ENCODE peak calls at places on chromosomes 1 and 21, in six cellular contexts. P is H9, I is neuronal stem cell, K is mesenchymal stem cell, A is H1, J is IMR-90. S is an unnamed sample.

GRCh38 chr1:95232646-95233320 is 1.2 kb upstream of the RWDD3 start:
- DNase-seq in K (no peak), J (peak; percentile 61), P (no peak), A (no peak), I (no peak), S (peak; percentile 16)

GRCh38 chr1:227357229-227358078 is 39.2 kb upstream of the CDC42BPA start:
- DNase-seq in J (peak; percentile 85), K (peak; percentile 91), I (no peak), P (peak; percentile 82), A (peak; percentile 53), S (peak; percentile 93)

GRCh38 chr1:158095737-158096335 is 84.9 kb upstream of the CD1D start:
- DNase-seq in P (peak; percentile 75), J (peak; percentile 17), A (peak; percentile 73), K (peak; percentile 45), I (no peak), S (peak; percentile 84)

GRCh38 chr21:24225432-24225831 is 1381.8 kb downstream of the MRPL39 start:
- DNase-seq in I (no peak), A (no peak), P (no peak), K (no peak), J (peak; percentile 87), S (no peak)

GRCh38 chr21:16455526-16455925 is 725.7 kb downstream of the USP25 start:
- DNase-seq in J (no peak), P (no peak), A (no peak), I (no peak), K (no peak), S (no peak)

GRCh38 chr21:34582506-34583150 is 32.3 kb downstream of the RCAN1 start:
- DNase-seq in K (peak; percentile 68), J (peak; percentile 65), A (no peak), I (peak; percentile 14), P (peak; percentile 39), S (peak; percentile 72)

GRCh38 chr1:51897699-51898031 is 19.1 kb upstream of the NRDC start:
- DNase-seq in I (no peak), K (peak; percentile 74), P (no peak), A (no peak), J (peak; percentile 97), S (no peak)

GRCh38 chr1:182170941-182171461 is 109.5 kb upstream of the ZNF648 start:
- DNase-seq in K (no peak), I (no peak), A (no peak), P (no peak), J (no peak), S (no peak)

GRCh38 chr21:22201669-22202068 is 1203.5 kb downstream of the NCAM2 start:
- DNase-seq in I (no peak), A (no peak), K (no peak), J (no peak), P (no peak), S (no peak)

GRCh38 chr1:29513357-29513756 is 277.0 kb downstream of the PTPRU start:
- DNase-seq in K (peak; percentile 52), P (peak; percentile 77), A (peak; percentile 69), J (peak; percentile 70), I (no peak), S (peak; percentile 87)

GRCh38 chr1:47519491-47519890 is 81.6 kb downstream of the FOXD2 start:
- DNase-seq in I (no peak), P (no peak), K (no peak), J (no peak), A (no peak), S (no peak)

GRCh38 chr1:12296623-12297022 is 66.8 kb downstream of the VPS13D start:
- DNase-seq in J (peak; percentile 89), K (peak; percentile 56), P (no peak), I (no peak), A (no peak), S (no peak)

GRCh38 chr1:167439301-167439988 is 78.9 kb downstream of the CD247 start:
- DNase-seq in A (peak; percentile 79), P (peak; percentile 75), J (peak; percentile 28), K (peak; percentile 51), I (peak; percentile 60), S (peak; percentile 81)

GRCh38 chr1:108028841-108029401 is 63.9 kb upstream of the VAV3 start:
- DNase-seq in P (no peak), A (no peak), I (no peak), J (no peak), K (no peak), S (no peak)

GRCh38 chr1:96010000-96010399 is 711.6 kb upstream of the PTBP2 start:
- DNase-seq in A (no peak), I (no peak), K (no peak), P (no peak), J (no peak), S (no peak)

DNA sequence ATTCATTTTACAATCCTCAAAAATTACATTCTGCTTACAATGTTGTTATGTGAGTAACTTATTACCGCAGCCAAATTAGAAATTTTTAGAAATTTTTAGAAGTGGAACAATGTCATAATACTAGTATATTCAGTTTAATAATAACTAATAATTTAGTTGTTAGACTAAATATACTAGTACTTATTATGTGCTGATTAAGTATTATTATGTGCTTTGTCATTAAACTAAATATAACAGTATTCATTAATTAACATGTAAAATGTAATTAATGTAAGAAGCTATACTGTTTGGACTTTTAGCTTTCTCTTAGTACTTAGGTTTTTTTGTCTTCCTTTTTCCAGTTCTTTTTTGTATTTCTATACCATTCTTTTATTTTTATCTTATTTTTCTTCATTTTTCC is 15.3 kb downstream of the ODR4 start:
- DNase-seq in K (no peak), P (no peak), A (no peak), I (no peak), J (no peak), S (no peak)
- H2BK15ac ChIP-seq in K (no peak overlapping the region), P (no peak overlapping the region), A (no peak overlapping the region), I (no peak overlapping the region), J (no peak overlapping the region), S (no peak overlapping the region)

GRCh38 chr1:113390871-113391642 is 742 bp downstream of the MAGI3 start:
- DNase-seq in P (peak; percentile 52), I (no peak), J (no peak), K (peak; percentile 34), A (peak; percentile 77), S (peak; percentile 53)

GRCh38 chr1:113394043-113394862 is 3.9 kb downstream of the MAGI3 start:
- DNase-seq in J (no peak), I (no peak), A (no peak), P (no peak), K (no peak), S (no peak)

GRCh38 chr1:113394863-113395259 is 4.5 kb downstream of the MAGI3 start:
- DNase-seq in I (no peak), J (no peak), A (no peak), P (no peak), K (no peak), S (no peak)

GRCh38 chr1:113391643-113392271 is 1.4 kb downstream of the MAGI3 start:
- DNase-seq in J (no peak), P (no peak), I (no peak), K (no peak), A (no peak), S (no peak)

GRCh38 chr1:113392541-113392940 is 2.2 kb downstream of the MAGI3 start:
- DNase-seq in J (no peak), K (no peak), P (no peak), I (no peak), A (no peak), S (no peak)
- H3K9ac ChIP-seq in J (no peak overlapping the region), K (peak overlapping the region; percentile 86), P (no peak overlapping the region), I (no peak overlapping the region), A (no peak overlapping the region), S (no peak overlapping the region)

GRCh38 chr1:37475380-37476086 is 1.2 kb downstream of the ZC3H12A start:
- DNase-seq in A (no peak), I (no peak), J (no peak), P (no peak), K (no peak), S (peak; percentile 17)

GRCh38 chr1:37473431-37474050 is 839 bp upstream of the ZC3H12A start:
- DNase-seq in K (peak; percentile 75), I (no peak), P (no peak), J (no peak), A (no peak), S (peak; percentile 56)

GRCh38 chr1:37474697-37475379 is 458 bp downstream of the ZC3H12A start:
- DNase-seq in A (no peak), I (no peak), J (no peak), K (peak; percentile 60), P (no peak), S (peak; percentile 22)

GRCh38 chr1:37472994-37473393 is 1.4 kb upstream of the ZC3H12A start:
- DNase-seq in I (no peak), K (no peak), A (no peak), J (no peak), P (no peak), S (no peak)

DNA sequence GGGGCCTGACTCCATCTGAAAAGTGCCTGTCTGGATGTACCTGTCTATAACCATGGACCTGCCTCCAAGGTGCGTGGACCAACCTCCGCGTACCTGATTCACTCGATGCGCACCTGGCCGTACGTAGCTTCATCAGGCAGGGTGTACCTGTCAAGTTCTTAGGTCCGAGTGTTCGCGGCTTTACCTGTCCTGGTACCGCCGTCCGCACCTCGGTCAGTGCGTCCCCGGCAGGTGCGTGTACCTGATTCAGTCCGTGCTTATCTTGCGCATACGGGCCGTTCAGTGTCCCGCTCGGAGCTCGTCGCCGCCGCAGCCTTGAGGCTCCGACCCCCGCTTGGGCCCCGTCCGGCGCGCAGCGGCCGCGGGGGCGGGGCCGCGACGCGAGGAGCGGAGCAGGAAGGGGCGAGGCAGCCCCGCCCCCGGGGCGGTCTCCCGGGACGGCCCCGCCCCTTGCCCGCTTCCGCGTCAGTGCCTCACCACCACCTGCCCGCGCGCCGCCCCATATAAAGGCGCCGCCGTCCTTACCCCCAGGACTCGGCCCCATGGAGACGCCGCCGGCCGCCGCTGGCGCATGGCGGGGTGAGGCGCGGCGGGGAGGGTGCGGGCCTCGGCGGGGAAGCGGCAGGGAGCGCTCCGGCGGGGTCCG is at the start of gene ZC3H12A:
- DNase-seq in P (peak; percentile 88), I (peak; percentile 85), J (peak; percentile 86), K (peak; percentile 91), A (peak; percentile 88), S (peak; percentile 91)
- H3K79me1 ChIP-seq in P (no peaks in the 10 kb centered on the region), I (no peaks in the 10 kb centered on the region), J (peaks cover 65% of the 10 kb centered on the region), K (peaks cover 2% of the 10 kb centered on the region), A (peaks cover 6% of the 10 kb centered on the region), S (peaks cover 21% of the 10 kb centered on the region)

GRCh38 chr1:1781526-1781903 is 3.2 kb upstream of the NADK start:
- DNase-seq in J (no peak), P (peak; percentile 42), I (no peak), A (no peak), K (no peak), S (peak; percentile 22)
- H2BK15ac ChIP-seq in J (no peak overlapping the region), P (no peak overlapping the region), I (no peak overlapping the region), A (peak overlapping the region; percentile 20), K (no peak overlapping the region), S (no peak overlapping the region)

DNA sequence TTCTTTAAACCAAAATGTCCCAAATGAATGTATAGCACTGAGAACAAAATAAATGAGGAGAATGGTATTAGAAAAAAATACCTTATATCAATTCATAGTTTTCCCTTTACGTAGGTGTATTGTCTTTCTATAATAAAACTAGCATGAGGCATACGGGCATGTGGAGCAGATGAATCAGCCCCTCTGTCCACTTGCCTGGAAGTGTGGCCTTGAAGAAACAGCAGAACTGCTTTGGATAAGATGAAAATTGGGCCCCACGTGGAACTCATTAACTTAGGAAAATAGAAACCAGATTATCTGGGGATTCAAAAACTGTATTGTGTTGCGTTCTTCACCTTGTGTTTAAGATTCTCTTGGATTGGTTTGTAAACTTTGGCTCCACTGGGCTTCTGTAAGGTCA is 356.8 kb upstream of the B3GALT2 start:
- DNase-seq in J (no peak), K (no peak), P (no peak), A (no peak), I (no peak), S (no peak)
- H3K9ac ChIP-seq in J (no peak overlapping the region), K (no peak overlapping the region), P (no peak overlapping the region), A (no peak overlapping the region), I (no peak overlapping the region), S (no peak overlapping the region)

GRCh38 chr1:111249960-111250359 is 22.4 kb downstream of the CHI3L2 start:
- DNase-seq in A (no peak), J (no peak), I (no peak), P (no peak), K (no peak), S (peak; percentile 18)
- H3K79me1 ChIP-seq in A (no peaks in the 10 kb centered on the region), J (no peaks in the 10 kb centered on the region), I (no peaks in the 10 kb centered on the region), P (no peaks in the 10 kb centered on the region), K (no peaks in the 10 kb centered on the region), S (no peaks in the 10 kb centered on the region)

S was measured in mesendoderm.